ENCODE peak calls at places on chromosome 15, in ten cellular contexts. A is ovary, C is stomach, Z is IMR-90, Q is Peyer's patch, V is thyroid gland, N is spleen, I is body of pancreas, D is tibial nerve, T is transverse colon. E is an unnamed sample.

GRCh38 chr15:69433831-69434230 is 18.8 kb upstream of the RPLP1 start:
- DNase-seq in A (no peak), C (no peak), Z (no peak), Q (no peak), V (no peak), N (no peak), I (no peak), D (no peak), T (no peak), E (no peak)

GRCh38 chr15:62165029-62165792 is at the start of gene C2CD4B:
- DNase-seq in A (no peak), C (peak; percentile 93), Z (no peak), Q (peak; percentile 88), V (peak; percentile 49), N (peak; percentile 81), I (peak; percentile 95), D (no peak), T (peak; percentile 72), E (peak; percentile 42)

GRCh38 chr15:98000249-98001203 is 40.0 kb downstream of the ARRDC4 start:
- DNase-seq in A (no peak), C (no peak), Z (no peak), Q (peak; percentile 53), V (no peak), N (no peak), I (no peak), D (no peak), T (peak; percentile 60), E (no peak)

GRCh38 chr15:80512729-80513670 is 108.8 kb downstream of the ARNT2 start:
- DNase-seq in A (no peak), C (no peak), Z (no peak), Q (no peak), V (peak; percentile 66), N (no peak), I (no peak), D (no peak), T (no peak), E (no peak)

GRCh38 chr15:72281713-72282112 is 9.4 kb upstream of the PARP6 start:
- DNase-seq in A (no peak), C (no peak), Z (no peak), Q (no peak), V (no peak), N (no peak), I (no peak), D (no peak), T (no peak), E (no peak)

GRCh38 chr15:35557544-35557943 is 11.6 kb upstream of the DPH6 start:
- DNase-seq in A (no peak), C (no peak), Z (peak; percentile 90), Q (no peak), V (no peak), N (no peak), I (no peak), D (no peak), T (no peak), E (no peak)

GRCh38 chr15:75202251-75203016 is 752 bp downstream of the C15orf39 start:
- DNase-seq in A (peak; percentile 75), C (peak; percentile 85), Z (peak; percentile 86), Q (peak; percentile 88), V (peak; percentile 87), N (peak; percentile 97), I (peak; percentile 79), D (peak; percentile 63), T (peak; percentile 89), E (peak; percentile 73)

GRCh38 chr15:37061996-37062395 is 38.4 kb downstream of the MEIS2 start:
- DNase-seq in A (no peak), C (no peak), Z (no peak), Q (no peak), V (no peak), N (no peak), I (no peak), D (no peak), T (no peak), E (no peak)

GRCh38 chr15:78018968-78019644 is 58.4 kb downstream of the TBC1D2B start:
- DNase-seq in A (no peak), C (no peak), Z (no peak), Q (no peak), V (no peak), N (no peak), I (no peak), D (no peak), T (no peak), E (no peak)

GRCh38 chr15:37981781-37982180 is 47.3 kb downstream of the TMCO5A start:
- DNase-seq in A (no peak), C (no peak), Z (peak; percentile 55), Q (no peak), V (no peak), N (no peak), I (no peak), D (no peak), T (no peak), E (no peak)

GRCh38 chr15:98774756-98775497 is 126.6 kb downstream of the IGF1R start:
- DNase-seq in A (no peak), C (no peak), Z (peak; percentile 52), Q (no peak), V (peak; percentile 43), N (no peak), I (no peak), D (no peak), T (no peak), E (peak; percentile 47)

GRCh38 chr15:90666135-90666909 is 50.8 kb upstream of the BLM start:
- DNase-seq in A (no peak), C (no peak), Z (no peak), Q (no peak), V (no peak), N (no peak), I (no peak), D (no peak), T (no peak), E (no peak)

GRCh38 chr15:90667063-90667754 is 49.9 kb upstream of the BLM start:
- DNase-seq in A (no peak), C (no peak), Z (no peak), Q (no peak), V (peak; percentile 50), N (no peak), I (no peak), D (no peak), T (no peak), E (no peak)

GRCh38 chr15:90660195-90660995 is 56.8 kb upstream of the BLM start:
- DNase-seq in A (no peak), C (peak; percentile 43), Z (peak; percentile 91), Q (no peak), V (peak; percentile 71), N (peak; percentile 85), I (no peak), D (peak; percentile 74), T (peak; percentile 54), E (no peak)

GRCh38 chr15:90664650-90665287 is 52.4 kb upstream of the BLM start:
- DNase-seq in A (peak; percentile 39), C (no peak), Z (peak; percentile 31), Q (no peak), V (peak; percentile 69), N (peak; percentile 84), I (peak; percentile 31), D (no peak), T (peak; percentile 31), E (no peak)

GRCh38 chr15:90665288-90666134 is 51.6 kb upstream of the BLM start:
- DNase-seq in A (peak; percentile 67), C (peak; percentile 48), Z (peak; percentile 58), Q (peak; percentile 81), V (peak; percentile 75), N (peak; percentile 90), I (peak; percentile 50), D (peak; percentile 47), T (peak; percentile 64), E (peak; percentile 41)
- TF ChIP-seq POLR2A in A (peak; percentile 13), C (no peak), Z (peak; percentile 63), Q (peak; percentile 40), V (peak; percentile 80), N (no peak), I (peak; percentile 77), D (no peak), T (peak; percentile 69), E (peak; percentile 58)

DNA sequence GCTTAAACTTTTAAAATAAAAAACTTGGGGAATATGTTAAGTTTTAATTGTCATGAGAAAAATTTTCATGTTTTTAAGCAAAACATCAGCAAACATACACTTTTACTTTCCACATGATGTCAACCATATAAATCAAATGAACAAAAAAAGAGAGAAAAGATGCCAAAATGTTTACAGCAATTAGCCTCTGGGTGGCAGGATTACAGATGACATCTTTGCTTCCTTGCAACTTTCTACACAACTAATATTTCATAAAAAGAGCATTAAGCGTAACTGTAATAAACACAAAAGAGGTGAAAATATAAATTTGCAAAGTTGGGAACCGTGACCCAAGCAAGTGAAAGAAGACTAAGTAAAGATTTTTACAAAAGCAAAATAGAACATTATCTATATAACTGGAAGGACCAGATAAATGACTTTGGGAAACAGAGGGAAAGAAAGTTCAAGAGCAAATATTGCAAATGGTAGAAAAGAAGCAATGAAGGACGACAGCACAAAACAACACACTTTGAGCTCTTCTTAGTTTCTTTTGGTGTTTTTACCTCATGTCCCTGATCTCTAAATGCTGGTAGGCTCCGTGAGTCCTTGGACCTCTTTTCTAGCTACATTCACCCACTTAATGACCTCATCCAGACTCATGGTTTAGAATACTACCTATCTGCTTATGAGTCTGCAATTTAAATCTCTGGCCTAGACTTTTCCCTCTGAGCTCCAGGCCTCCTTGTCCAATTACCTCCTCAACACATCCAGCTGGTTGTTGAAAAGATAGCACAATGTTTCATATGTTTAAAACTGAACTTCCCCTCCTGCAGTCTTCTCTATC is 9.4 kb downstream of the TP53BP1 start:
- DNase-seq in A (no peak), C (no peak), Z (no peak), Q (no peak), V (no peak), N (no peak), I (no peak), D (no peak), T (no peak), E (no peak)
- TF ChIP-seq CTCF in A (no peak), C (no peak), Z (peak; percentile 33), Q (peak; percentile 39), V (peak; percentile 22), N (peak; percentile 22), I (peak; percentile 30), D (peak; percentile 15), T (peak; percentile 33), E (peak; percentile 8)

DNA sequence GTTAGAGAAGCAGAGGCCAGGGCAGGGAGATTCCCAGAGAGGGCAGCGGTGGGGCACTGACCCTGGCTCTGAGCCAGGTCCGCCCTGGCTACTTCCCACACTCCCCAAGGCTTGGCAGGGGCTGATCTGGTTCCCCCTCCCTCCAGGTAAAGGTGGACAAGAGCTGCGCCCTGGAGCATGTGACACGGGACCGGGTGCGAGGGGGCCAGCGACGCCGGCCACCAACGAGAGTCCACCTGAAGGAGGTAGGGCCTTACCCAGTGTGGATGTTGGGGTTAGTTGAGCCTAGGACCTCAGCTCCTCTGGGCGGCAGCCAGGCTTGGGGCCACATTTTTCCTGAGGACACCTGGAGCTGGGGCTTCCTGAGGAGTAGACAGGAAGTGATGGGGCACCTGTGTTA is 19.6 kb downstream of the PLEKHO2 start:
- DNase-seq in A (no peak), C (no peak), Z (no peak), Q (no peak), V (no peak), N (no peak), I (no peak), D (no peak), T (no peak), E (no peak)
- H3K4me1 ChIP-seq in A (peaks cover 33% of the 10 kb centered on the region), C (peaks cover 81% of the 10 kb centered on the region), Z (peaks cover 59% of the 10 kb centered on the region), Q (no peaks in the 10 kb centered on the region), V (peaks cover 58% of the 10 kb centered on the region), N (peaks cover 87% of the 10 kb centered on the region), I (peaks cover 17% of the 10 kb centered on the region), D (peaks cover 64% of the 10 kb centered on the region), T (peaks cover 19% of the 10 kb centered on the region), E (no peaks in the 10 kb centered on the region)

DNA sequence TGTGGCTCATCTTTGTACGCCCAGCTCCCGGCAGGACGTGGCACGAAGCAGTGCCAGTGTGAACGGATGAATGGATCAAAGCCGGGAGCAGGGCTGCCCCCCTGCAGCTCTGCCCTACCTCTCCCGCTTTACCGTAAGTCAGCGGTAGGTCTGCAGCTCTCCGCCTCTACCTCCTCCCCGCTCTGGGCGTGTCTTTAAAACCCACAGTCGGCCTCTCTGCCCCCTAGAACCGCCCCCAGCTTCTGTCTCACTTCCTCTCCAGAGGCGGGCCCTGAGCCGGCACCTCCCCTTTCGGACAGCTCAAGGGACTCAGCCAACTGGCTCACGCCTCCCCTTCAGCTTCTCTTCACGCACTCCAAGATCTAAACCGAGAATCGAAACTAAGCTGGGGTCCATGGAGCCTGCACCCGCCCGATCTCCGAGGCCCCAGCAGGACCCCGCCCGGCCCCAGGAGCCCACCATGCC is at the start of gene PML:
- DNase-seq in A (peak; percentile 95), C (peak; percentile 97), Z (peak; percentile 93), Q (peak; percentile 95), V (peak; percentile 99), N (peak; percentile 99), I (peak; percentile 95), D (peak; percentile 94), T (peak; percentile 98), E (peak; percentile 96)
- TF ChIP-seq POLR2A in A (no peak), C (peak; percentile 5), Z (peak; percentile 24), Q (peak; percentile 80), V (peak; percentile 84), N (no peak), I (peak; percentile 64), D (peak; percentile 66), T (peak; percentile 58), E (peak; percentile 89)